ENCODE peak calls at places on chromosomes 13 and 19, in six cellular contexts. J is hepatic stellate cell, D is anterior cingulate cortex, U is glutamatergic neuron, L is LHCN-M2, K is mucosa of gallbladder. N is an unnamed sample.

GRCh38 chr13:55013051-55013450 is 1984.4 kb downstream of the OLFM4 start:
- DNase-seq in J (no peak), D (no peak), U (peak), L (no peak), K (no peak), N (no peak)

GRCh38 chr19:48627865-48628314 is 8.6 kb downstream of the SPHK2 start:
- DNase-seq in J (no peak), D (no peak), U (no peak), L (no peak), K (no peak), N (no peak)

GRCh38 chr13:50236898-50237318 is 221.7 kb downstream of the KCNRG start:
- DNase-seq in J (no peak), D (no peak), U (no peak), L (no peak), K (no peak), N (no peak)

GRCh38 chr13:103030776-103031175 is 35.4 kb downstream of the SLC10A2 start:
- DNase-seq in J (no peak), D (no peak), U (no peak), L (no peak), K (no peak), N (no peak)

GRCh38 chr13:48028066-48028465 is 9.5 kb upstream of the NUDT15 start:
- DNase-seq in J (no peak), D (no peak), U (no peak), L (no peak), K (no peak), N (no peak)

GRCh38 chr19:1715540-1715939 is 37.8 kb upstream of the ONECUT3 start:
- DNase-seq in J (no peak), D (no peak), U (no peak), L (no peak), K (no peak), N (no peak)

GRCh38 chr13:44293908-44294735 is 79.5 kb upstream of the SERP2 start:
- DNase-seq in J (no peak), D (no peak), U (no peak), L (no peak), K (no peak), N (peak)

GRCh38 chr19:10421981-10422461 is 1.7 kb downstream of the PDE4A start:
- DNase-seq in J (no peak), D (no peak), U (no peak), L (no peak), K (no peak), N (no peak)

GRCh38 chr13:51768976-51769375 is 35.0 kb downstream of the DHRS12 start:
- DNase-seq in J (no peak), D (no peak), U (no peak), L (no peak), K (no peak), N (no peak)

GRCh38 chr19:33323093-33323820 is 20.9 kb upstream of the CEBPA start:
- DNase-seq in J (no peak), D (no peak), U (no peak), L (no peak), K (no peak), N (no peak)

GRCh38 chr13:73273737-73274136 is 214.9 kb downstream of the KLF5 start:
- DNase-seq in J (peak), D (no peak), U (no peak), L (peak), K (no peak), N (peak)